ENCODE peak calls at places on chromosome 10, in eight cellular contexts. One of them, this sample, is unnamed.

GRCh38 chr10:43065761-43066160 is 11.1 kb upstream of the RET start:
- DNase-seq in lower lobe of right lung: no peak
- DNase-seq in GM12891: no peak
- DNase-seq in GDM1: no peak
- DNase-seq in GM13977: no peak
- DNase-seq in A172: no peak
- DNase-seq in RWPE1: no peak
- DNase-seq in AG08395: no peak
- DNase-seq in this sample: no peak

GRCh38 chr10:118840071-118840775 is 85.5 kb upstream of the CACUL1 start:
- DNase-seq in GDM1: no peak
- DNase-seq in GM12891: no peak
- DNase-seq in A172: peak
- DNase-seq in lower lobe of right lung: no peak
- DNase-seq in RWPE1: peak
- DNase-seq in GM13977: no peak
- DNase-seq in AG08395: no peak
- DNase-seq in this sample: peak

GRCh38 chr10:24360286-24361127 is 151.6 kb downstream of the KIAA1217 start:
- DNase-seq in AG08395: peak
- DNase-seq in GDM1: peak
- DNase-seq in GM12891: peak
- DNase-seq in A172: peak
- DNase-seq in GM13977: peak
- DNase-seq in lower lobe of right lung: peak
- DNase-seq in RWPE1: peak
- DNase-seq in this sample: peak

GRCh38 chr10:43899224-43899959 is 250.7 kb upstream of the ZNF32 start:
- DNase-seq in A172: no peak
- DNase-seq in GDM1: no peak
- DNase-seq in lower lobe of right lung: no peak
- DNase-seq in AG08395: no peak
- DNase-seq in GM12891: no peak
- DNase-seq in GM13977: no peak
- DNase-seq in RWPE1: no peak
- DNase-seq in this sample: no peak

GRCh38 chr10:84820596-84820995 is 492.2 kb downstream of the CCSER2 start:
- DNase-seq in lower lobe of right lung: no peak
- DNase-seq in GM12891: no peak
- DNase-seq in AG08395: no peak
- DNase-seq in GDM1: no peak
- DNase-seq in GM13977: no peak
- DNase-seq in A172: no peak
- DNase-seq in RWPE1: no peak
- DNase-seq in this sample: no peak

GRCh38 chr10:123359539-123359938 is 205.3 kb downstream of the BUB3 start:
- DNase-seq in A172: no peak
- DNase-seq in RWPE1: no peak
- DNase-seq in GDM1: no peak
- DNase-seq in GM13977: peak
- DNase-seq in AG08395: no peak
- DNase-seq in GM12891: no peak
- DNase-seq in lower lobe of right lung: no peak
- DNase-seq in this sample: no peak

GRCh38 chr10:122875843-122876492 is 3.4 kb downstream of the FAM24B start:
- DNase-seq in RWPE1: no peak
- DNase-seq in GM12891: no peak
- DNase-seq in AG08395: no peak
- DNase-seq in GDM1: no peak
- DNase-seq in A172: no peak
- DNase-seq in lower lobe of right lung: no peak
- DNase-seq in GM13977: no peak
- DNase-seq in this sample: no peak

GRCh38 chr10:22554481-22555182 is 159.7 kb downstream of the PIP4K2A start:
- DNase-seq in GM12891: no peak
- DNase-seq in RWPE1: no peak
- DNase-seq in AG08395: peak
- DNase-seq in GDM1: no peak
- DNase-seq in A172: no peak
- DNase-seq in lower lobe of right lung: peak
- DNase-seq in GM13977: no peak
- DNase-seq in this sample: no peak

GRCh38 chr10:119346063-119346835 is 138.9 kb downstream of the GRK5 start:
- DNase-seq in GM13977: no peak
- DNase-seq in RWPE1: no peak
- DNase-seq in A172: peak
- DNase-seq in AG08395: no peak
- DNase-seq in GDM1: no peak
- DNase-seq in lower lobe of right lung: no peak
- DNase-seq in GM12891: no peak
- DNase-seq in this sample: no peak

GRCh38 chr10:48658243-48658888 is 26.3 kb upstream of the WDFY4 start:
- DNase-seq in A172: peak
- DNase-seq in GDM1: peak
- DNase-seq in AG08395: peak
- DNase-seq in GM13977: peak
- DNase-seq in RWPE1: peak
- DNase-seq in GM12891: no peak
- DNase-seq in lower lobe of right lung: peak
- DNase-seq in this sample: peak

GRCh38 chr10:49569031-49569765 is 30.3 kb upstream of the ERCC6 start:
- DNase-seq in AG08395: peak
- DNase-seq in GM13977: no peak
- DNase-seq in lower lobe of right lung: no peak
- DNase-seq in GDM1: no peak
- DNase-seq in RWPE1: peak
- DNase-seq in GM12891: no peak
- DNase-seq in A172: no peak
- DNase-seq in this sample: peak

GRCh38 chr10:48330269-48330668 is 23.8 kb downstream of the MAPK8 start:
- DNase-seq in AG08395: peak
- DNase-seq in GM12891: no peak
- DNase-seq in GDM1: no peak
- DNase-seq in lower lobe of right lung: no peak
- DNase-seq in RWPE1: no peak
- DNase-seq in A172: no peak
- DNase-seq in GM13977: no peak
- DNase-seq in this sample: no peak

GRCh38 chr10:50347394-50347802 is 96.1 kb upstream of the ASAH2 start:
- DNase-seq in GM13977: peak
- DNase-seq in A172: no peak
- DNase-seq in RWPE1: no peak
- DNase-seq in lower lobe of right lung: no peak
- DNase-seq in GM12891: peak
- DNase-seq in GDM1: no peak
- DNase-seq in AG08395: peak
- DNase-seq in this sample: no peak

GRCh38 chr10:114042895-114043531 is 653 bp upstream of the ADRB1 start:
- DNase-seq in GM12891: no peak
- DNase-seq in RWPE1: peak
- DNase-seq in GM13977: peak
- DNase-seq in GDM1: no peak
- DNase-seq in lower lobe of right lung: peak
- DNase-seq in AG08395: peak
- DNase-seq in A172: peak
- DNase-seq in this sample: no peak

This sample was measured in renal cortical epithelial cell.